ENCODE peak calls at places on chromosomes 3 and 15, in four cellular contexts. U is GM12878, I is SK-N-SH, K is sigmoid colon. T is an unnamed sample.

GRCh38 chr3:177190701-177191100 is 6.6 kb downstream of the TBL1XR1 start:
- DNase-seq in U (no peak), K (no peak), I (no peak), T (no peak)

GRCh38 chr3:150235799-150236198 is 172.3 kb upstream of the TSC22D2 start:
- DNase-seq in I (no peak), K (no peak), U (no peak), T (no peak)

GRCh38 chr15:61318276-61318675 is 89.2 kb upstream of the RORA start:
- DNase-seq in K (no peak), I (peak; percentile 5), U (no peak), T (no peak)

GRCh38 chr3:90015688-90016356 is 908.4 kb downstream of the EPHA3 start:
- DNase-seq in U (no peak), K (no peak), I (no peak), T (no peak)

GRCh38 chr15:81012588-81012987 is 11.9 kb downstream of the TLNRD1 start:
- DNase-seq in I (no peak), K (peak; percentile 69), U (no peak), T (no peak)

GRCh38 chr3:72964633-72965032 is 32.0 kb upstream of the PPP4R2 start:
- DNase-seq in I (no peak), K (no peak), U (no peak), T (no peak)

GRCh38 chr15:92930061-92930460 is 29.9 kb downstream of the CHD2 start:
- DNase-seq in I (no peak), U (no peak), K (no peak), T (no peak)

GRCh38 chr3:189517981-189518380 is 113.2 kb upstream of the TP63 start:
- DNase-seq in I (no peak), K (no peak), U (no peak), T (no peak)

GRCh38 chr3:144018776-144019175 is 47.2 kb downstream of the DIPK2A start:
- DNase-seq in U (no peak), I (no peak), K (no peak), T (no peak)

GRCh38 chr15:78565951-78566774 is 843 bp downstream of the CHRNA5 start:
- DNase-seq in I (peak; percentile 58), U (no peak), K (no peak), T (no peak)

GRCh38 chr3:173138031-173138430 is 3.0 kb downstream of the SPATA16 start:
- DNase-seq in I (no peak), K (no peak), U (no peak), T (no peak)

GRCh38 chr15:29018406-29018805 is 132.6 kb downstream of the APBA2 start:
- DNase-seq in K (no peak), U (no peak), I (no peak), T (peak; percentile 8)

GRCh38 chr3:105938101-105938500 is 69.3 kb upstream of the CBLB start:
- DNase-seq in K (no peak), U (no peak), I (peak; percentile 9), T (no peak)

GRCh38 chr3:105938826-105939225 is 70.0 kb upstream of the CBLB start:
- DNase-seq in I (no peak), U (no peak), K (no peak), T (no peak)

GRCh38 chr3:105930733-105931132 is 61.9 kb upstream of the CBLB start:
- DNase-seq in K (no peak), I (no peak), U (no peak), T (no peak)

DNA sequence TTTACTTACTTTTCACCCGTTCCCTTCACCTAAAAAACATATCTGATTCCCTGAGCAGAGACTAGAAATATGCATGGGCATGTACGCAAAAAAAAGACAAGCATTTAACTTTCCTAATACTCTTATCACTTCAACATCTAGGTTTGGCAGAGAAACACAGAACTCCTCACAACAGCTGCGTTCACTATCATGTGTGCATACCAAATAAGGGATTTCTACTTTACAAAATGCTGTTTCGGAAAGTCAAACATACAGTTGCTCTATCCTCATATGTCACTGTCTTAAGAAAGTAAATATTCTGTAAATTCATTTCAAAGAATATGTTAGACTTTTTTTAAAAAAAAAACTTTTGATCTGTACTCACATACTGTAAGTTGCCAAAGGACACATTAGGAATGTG is 65.1 kb upstream of the CBLB start:
- DNase-seq in K (no peak), U (no peak), I (no peak), T (no peak)
- TF ChIP-seq POLR2AphosphoS5 in K (no peak), U (no peak), I (no peak), T (no peak)

DNA sequence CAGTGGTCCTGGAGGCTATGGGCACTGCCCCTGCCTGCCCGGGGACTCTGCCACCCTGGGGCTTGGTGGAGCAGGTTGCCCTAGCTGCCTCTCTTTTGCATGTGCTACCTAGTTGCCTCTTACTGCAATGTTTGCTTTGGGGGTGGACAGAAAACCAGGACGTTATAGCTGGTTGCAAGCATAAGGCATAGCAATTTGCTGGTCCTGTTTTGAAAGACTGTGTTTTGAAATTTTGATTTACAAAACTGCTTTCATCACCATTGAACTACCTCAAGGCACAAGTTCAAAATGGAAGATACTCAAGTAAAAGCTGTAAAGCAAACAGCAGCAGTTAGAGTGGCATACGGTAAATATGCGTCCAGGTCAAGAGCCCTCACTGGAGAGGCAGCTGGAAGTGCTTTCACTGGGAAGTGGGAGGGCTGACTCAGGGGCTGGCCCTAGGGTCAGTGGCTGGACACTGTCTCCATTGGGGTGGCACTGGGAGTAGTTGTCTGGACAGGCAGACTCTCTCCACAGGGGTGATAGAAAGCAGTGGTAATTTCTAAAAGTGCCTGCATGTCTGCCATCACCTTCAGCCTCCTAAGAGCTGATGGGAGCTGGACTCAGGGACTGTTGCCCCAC is 138.1 kb downstream of the CHDH start:
- DNase-seq in I (no peak), K (no peak), U (no peak), T (peak; percentile 25)
- TF ChIP-seq EP300 in I (no peak), K (no peak), U (no peak), T (no peak)

GRCh38 chr3:197798863-197799262 is 7.8 kb downstream of the LRCH3 start:
- DNase-seq in K (no peak), I (no peak), U (peak; percentile 70), T (no peak)
- H3K4me1 ChIP-seq in K (peaks cover 60% of the 10 kb centered on the region), I (peaks cover 11% of the 10 kb centered on the region), U (peaks cover 49% of the 10 kb centered on the region), T (peaks cover 5% of the 10 kb centered on the region)

DNA sequence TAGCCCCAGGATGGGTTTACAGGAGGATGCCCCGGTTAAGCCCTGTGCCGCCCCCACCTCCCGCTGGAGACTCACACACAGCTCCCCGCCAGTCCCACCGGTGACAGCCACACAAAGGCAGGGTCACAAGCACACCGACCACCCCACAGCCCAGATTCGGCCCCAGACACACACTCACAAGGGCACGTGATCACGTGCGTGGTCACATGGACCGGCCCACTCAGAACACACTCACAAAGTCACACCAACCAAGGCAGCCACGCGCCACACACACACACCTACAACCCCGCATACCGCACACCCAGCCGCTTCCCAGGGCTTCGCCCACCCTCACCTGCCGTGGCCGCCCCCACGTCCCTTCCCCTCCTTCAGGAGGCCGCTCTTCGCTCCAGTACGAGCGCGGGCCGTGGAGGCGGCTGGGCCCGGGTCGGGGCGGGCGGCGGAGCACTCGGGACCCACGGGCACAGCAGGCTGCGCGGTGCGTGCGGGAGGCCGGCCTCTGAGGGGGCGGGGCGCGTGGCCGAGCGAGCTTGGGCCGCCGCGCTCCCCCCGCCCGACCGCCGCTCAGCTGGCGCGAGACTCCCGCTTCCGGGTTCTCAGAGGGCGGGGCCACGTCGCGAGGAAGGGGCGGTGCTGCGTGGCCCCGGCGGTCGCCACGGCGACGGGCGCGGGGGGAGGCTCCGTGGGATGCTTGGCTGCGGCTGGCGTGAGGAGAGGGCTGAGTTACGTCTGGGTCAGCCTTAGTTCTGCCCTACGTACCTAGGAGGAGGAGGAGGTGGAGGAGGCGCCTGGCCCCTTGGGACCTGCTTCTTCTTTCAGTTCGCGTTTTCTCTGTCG is at the start of gene SPG21:
- DNase-seq in U (peak; percentile 91), I (peak; percentile 98), K (peak; percentile 96), T (peak; percentile 94)
- TF ChIP-seq POLR2AphosphoS5 in U (peak; percentile 73), I (peak; percentile 92), K (peak; percentile 90), T (peak; percentile 91)

GRCh38 chr3:38314112-38314766 is 32.1 kb downstream of the SLC22A14 start:
- DNase-seq in K (no peak), I (peak; percentile 77), U (no peak), T (no peak)

GRCh38 chr3:38317186-38317759 is 29.3 kb upstream of the XYLB start:
- DNase-seq in I (no peak), U (no peak), K (no peak), T (no peak)

GRCh38 chr3:38316356-38317185 is 30.0 kb upstream of the XYLB start:
- DNase-seq in U (no peak), I (no peak), K (no peak), T (no peak)

GRCh38 chr3:38314767-38315487 is 31.7 kb upstream of the XYLB start:
- DNase-seq in K (no peak), U (no peak), I (peak; percentile 58), T (no peak)

GRCh38 chr3:38315488-38316230 is 30.9 kb upstream of the XYLB start:
- DNase-seq in U (no peak), I (no peak), K (no peak), T (no peak)
- TF ChIP-seq EP300 in U (no peak), I (no peak), K (no peak), T (no peak)

GRCh38 chr15:90915216-90915807 is 12.2 kb downstream of the MAN2A2 start:
- DNase-seq in U (no peak), I (no peak), K (no peak), T (no peak)
- H3K4me1 ChIP-seq in U (no peaks in the 10 kb centered on the region), I (no peaks in the 10 kb centered on the region), K (peaks cover 5% of the 10 kb centered on the region), T (no peaks in the 10 kb centered on the region)

GRCh38 chr3:51617597-51617996 is 53.5 kb upstream of the TEX264 start:
- DNase-seq in I (no peak), K (no peak), U (no peak), T (no peak)
- TF ChIP-seq POLR2AphosphoS5 in I (no peak), K (no peak), U (no peak), T (no peak)

DNA sequence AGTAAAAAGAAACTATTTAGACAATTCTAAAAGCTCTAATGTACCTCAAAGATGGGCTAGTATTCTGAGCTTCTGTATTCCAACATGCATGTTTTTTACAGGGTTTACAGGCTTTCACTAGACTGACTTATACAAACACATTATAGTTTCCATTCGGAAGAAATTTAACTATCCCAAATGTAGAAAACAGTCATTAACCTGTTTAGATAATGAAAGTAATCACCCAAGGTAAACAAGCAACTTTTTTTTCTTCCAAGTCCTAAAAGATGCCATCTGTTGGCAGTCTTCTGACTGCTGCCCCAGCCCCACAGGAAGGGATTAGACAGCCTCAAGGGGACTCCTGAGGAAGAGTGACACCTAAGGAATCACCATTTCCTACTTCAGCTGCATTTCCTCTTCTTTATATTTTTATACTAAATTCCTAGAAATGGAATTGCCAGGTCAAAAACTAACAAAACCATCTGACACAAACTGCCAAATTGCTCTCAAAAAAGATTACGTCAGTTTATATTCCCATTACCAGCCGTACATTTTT is 25.5 kb downstream of the SIN3A start:
- DNase-seq in I (no peak), K (no peak), U (no peak), T (no peak)
- TF ChIP-seq EP300 in I (no peak), K (no peak), U (no peak), T (no peak)

T was measured in stomach.